ENCODE peak calls at places on chromosome 2, in six cellular contexts. One of them, this sample, is unnamed.

GRCh38 chr2:64799592-64800252 is 146.0 kb upstream of the SERTAD2 start:
- DNase-seq in neural crest cell: no peak
- DNase-seq in activated CD8-positive, alpha-beta T cell treated with anti-CD3 and anti-CD28 coated beads for 36 hours: no peak
- DNase-seq in heart left ventricle: no peak
- DNase-seq in A549: no peak
- DNase-seq in AG04449: no peak
- DNase-seq in this sample: no peak

GRCh38 chr2:196967126-196967525 is 40.6 kb upstream of the PGAP1 start:
- DNase-seq in neural crest cell: no peak
- DNase-seq in activated CD8-positive, alpha-beta T cell treated with anti-CD3 and anti-CD28 coated beads for 36 hours: no peak
- DNase-seq in heart left ventricle: peak
- DNase-seq in A549: no peak
- DNase-seq in AG04449: no peak
- DNase-seq in this sample: no peak

GRCh38 chr2:160909781-160910242 is 250.4 kb upstream of the TANK start:
- DNase-seq in neural crest cell: no peak
- DNase-seq in activated CD8-positive, alpha-beta T cell treated with anti-CD3 and anti-CD28 coated beads for 36 hours: no peak
- DNase-seq in heart left ventricle: no peak
- DNase-seq in A549: no peak
- DNase-seq in AG04449: no peak
- DNase-seq in this sample: no peak

GRCh38 chr2:4533806-4534205 is 830.4 kb downstream of the DCDC2C start:
- DNase-seq in neural crest cell: no peak
- DNase-seq in activated CD8-positive, alpha-beta T cell treated with anti-CD3 and anti-CD28 coated beads for 36 hours: no peak
- DNase-seq in heart left ventricle: no peak
- DNase-seq in A549: no peak
- DNase-seq in AG04449: no peak
- DNase-seq in this sample: no peak

GRCh38 chr2:219041252-219041651 is at the start of gene CFAP65:
- DNase-seq in neural crest cell: peak
- DNase-seq in activated CD8-positive, alpha-beta T cell treated with anti-CD3 and anti-CD28 coated beads for 36 hours: peak
- DNase-seq in heart left ventricle: no peak
- DNase-seq in A549: peak
- DNase-seq in AG04449: no peak
- DNase-seq in this sample: no peak

GRCh38 chr2:28956890-28957289 is 24.2 kb upstream of the TOGARAM2 start:
- DNase-seq in neural crest cell: peak
- DNase-seq in activated CD8-positive, alpha-beta T cell treated with anti-CD3 and anti-CD28 coated beads for 36 hours: peak
- DNase-seq in heart left ventricle: no peak
- DNase-seq in A549: peak
- DNase-seq in AG04449: no peak
- DNase-seq in this sample: no peak

GRCh38 chr2:224075588-224075987 is 36.5 kb upstream of the SERPINE2 start:
- DNase-seq in neural crest cell: no peak
- DNase-seq in activated CD8-positive, alpha-beta T cell treated with anti-CD3 and anti-CD28 coated beads for 36 hours: no peak
- DNase-seq in heart left ventricle: no peak
- DNase-seq in A549: no peak
- DNase-seq in AG04449: no peak
- DNase-seq in this sample: no peak

GRCh38 chr2:240146141-240146561 is 5.7 kb upstream of the OTOS start:
- DNase-seq in neural crest cell: no peak
- DNase-seq in activated CD8-positive, alpha-beta T cell treated with anti-CD3 and anti-CD28 coated beads for 36 hours: no peak
- DNase-seq in heart left ventricle: no peak
- DNase-seq in A549: no peak
- DNase-seq in AG04449: no peak
- DNase-seq in this sample: no peak

GRCh38 chr2:98065804-98066203 is 21.2 kb upstream of the VWA3B start:
- DNase-seq in neural crest cell: no peak
- DNase-seq in activated CD8-positive, alpha-beta T cell treated with anti-CD3 and anti-CD28 coated beads for 36 hours: no peak
- DNase-seq in heart left ventricle: no peak
- DNase-seq in A549: no peak
- DNase-seq in AG04449: no peak
- DNase-seq in this sample: no peak

GRCh38 chr2:130183500-130184373 is 1.7 kb downstream of the MZT2B start:
- DNase-seq in neural crest cell: peak
- DNase-seq in activated CD8-positive, alpha-beta T cell treated with anti-CD3 and anti-CD28 coated beads for 36 hours: no peak
- DNase-seq in heart left ventricle: peak
- DNase-seq in A549: no peak
- DNase-seq in AG04449: no peak
- DNase-seq in this sample: no peak

GRCh38 chr2:232658217-232658785 is 24.9 kb downstream of the EFHD1 start:
- DNase-seq in neural crest cell: no peak
- DNase-seq in activated CD8-positive, alpha-beta T cell treated with anti-CD3 and anti-CD28 coated beads for 36 hours: no peak
- DNase-seq in heart left ventricle: no peak
- DNase-seq in A549: peak
- DNase-seq in AG04449: no peak
- DNase-seq in this sample: no peak

GRCh38 chr2:85019121-85019520 is 48.2 kb downstream of the KCMF1 start:
- DNase-seq in neural crest cell: no peak
- DNase-seq in activated CD8-positive, alpha-beta T cell treated with anti-CD3 and anti-CD28 coated beads for 36 hours: no peak
- DNase-seq in heart left ventricle: no peak
- DNase-seq in A549: no peak
- DNase-seq in AG04449: no peak
- DNase-seq in this sample: no peak

GRCh38 chr2:85015653-85016360 is 44.8 kb downstream of the KCMF1 start:
- DNase-seq in neural crest cell: no peak
- DNase-seq in activated CD8-positive, alpha-beta T cell treated with anti-CD3 and anti-CD28 coated beads for 36 hours: no peak
- DNase-seq in heart left ventricle: no peak
- DNase-seq in A549: no peak
- DNase-seq in AG04449: no peak
- DNase-seq in this sample: no peak

GRCh38 chr2:85012855-85013254 is 41.9 kb downstream of the KCMF1 start:
- DNase-seq in neural crest cell: no peak
- DNase-seq in activated CD8-positive, alpha-beta T cell treated with anti-CD3 and anti-CD28 coated beads for 36 hours: no peak
- DNase-seq in heart left ventricle: no peak
- DNase-seq in A549: no peak
- DNase-seq in AG04449: no peak
- DNase-seq in this sample: no peak

GRCh38 chr2:85018049-85018447 is 47.1 kb downstream of the KCMF1 start:
- DNase-seq in neural crest cell: no peak
- DNase-seq in activated CD8-positive, alpha-beta T cell treated with anti-CD3 and anti-CD28 coated beads for 36 hours: no peak
- DNase-seq in heart left ventricle: no peak
- DNase-seq in A549: no peak
- DNase-seq in AG04449: no peak
- DNase-seq in this sample: no peak

GRCh38 chr2:85017436-85018048 is 46.6 kb downstream of the KCMF1 start:
- DNase-seq in neural crest cell: no peak
- DNase-seq in activated CD8-positive, alpha-beta T cell treated with anti-CD3 and anti-CD28 coated beads for 36 hours: no peak
- DNase-seq in heart left ventricle: no peak
- DNase-seq in A549: no peak
- DNase-seq in AG04449: no peak
- DNase-seq in this sample: no peak
- TF ChIP-seq CTCF in neural crest cell: peak
- TF ChIP-seq CTCF in activated CD8-positive, alpha-beta T cell treated with anti-CD3 and anti-CD28 coated beads for 36 hours: peak
- TF ChIP-seq CTCF in heart left ventricle: no peak
- TF ChIP-seq CTCF in A549: peak
- TF ChIP-seq CTCF in AG04449: no peak
- TF ChIP-seq CTCF in this sample: no peak

GRCh38 chr2:57760448-57760847 is 286.2 kb upstream of the VRK2 start:
- DNase-seq in neural crest cell: peak
- DNase-seq in activated CD8-positive, alpha-beta T cell treated with anti-CD3 and anti-CD28 coated beads for 36 hours: peak
- DNase-seq in heart left ventricle: no peak
- DNase-seq in A549: no peak
- DNase-seq in AG04449: no peak
- DNase-seq in this sample: peak

GRCh38 chr2:57759131-57759530 is 287.5 kb upstream of the VRK2 start:
- DNase-seq in neural crest cell: no peak
- DNase-seq in activated CD8-positive, alpha-beta T cell treated with anti-CD3 and anti-CD28 coated beads for 36 hours: no peak
- DNase-seq in heart left ventricle: no peak
- DNase-seq in A549: no peak
- DNase-seq in AG04449: no peak
- DNase-seq in this sample: no peak

GRCh38 chr2:57758686-57759085 is 287.9 kb upstream of the VRK2 start:
- DNase-seq in neural crest cell: no peak
- DNase-seq in activated CD8-positive, alpha-beta T cell treated with anti-CD3 and anti-CD28 coated beads for 36 hours: no peak
- DNase-seq in heart left ventricle: no peak
- DNase-seq in A549: no peak
- DNase-seq in AG04449: no peak
- DNase-seq in this sample: no peak

GRCh38 chr2:57759822-57760300 is 286.7 kb upstream of the VRK2 start:
- DNase-seq in neural crest cell: peak
- DNase-seq in activated CD8-positive, alpha-beta T cell treated with anti-CD3 and anti-CD28 coated beads for 36 hours: peak
- DNase-seq in heart left ventricle: peak
- DNase-seq in A549: peak
- DNase-seq in AG04449: peak
- DNase-seq in this sample: peak
- TF ChIP-seq CTCF in neural crest cell: peak
- TF ChIP-seq CTCF in activated CD8-positive, alpha-beta T cell treated with anti-CD3 and anti-CD28 coated beads for 36 hours: peak
- TF ChIP-seq CTCF in heart left ventricle: peak
- TF ChIP-seq CTCF in A549: peak
- TF ChIP-seq CTCF in AG04449: peak
- TF ChIP-seq CTCF in this sample: peak

GRCh38 chr2:54871457-54872103 is 148.1 kb downstream of the EML6 start:
- DNase-seq in neural crest cell: no peak
- DNase-seq in activated CD8-positive, alpha-beta T cell treated with anti-CD3 and anti-CD28 coated beads for 36 hours: no peak
- DNase-seq in heart left ventricle: no peak
- DNase-seq in A549: peak
- DNase-seq in AG04449: no peak
- DNase-seq in this sample: no peak
- TF ChIP-seq CTCF in neural crest cell: no peak
- TF ChIP-seq CTCF in activated CD8-positive, alpha-beta T cell treated with anti-CD3 and anti-CD28 coated beads for 36 hours: no peak
- TF ChIP-seq CTCF in heart left ventricle: no peak
- TF ChIP-seq CTCF in A549: no peak
- TF ChIP-seq CTCF in AG04449: no peak
- TF ChIP-seq CTCF in this sample: no peak

GRCh38 chr2:61906187-61906470 is 655 bp downstream of the COMMD1 start:
- DNase-seq in neural crest cell: no peak
- DNase-seq in activated CD8-positive, alpha-beta T cell treated with anti-CD3 and anti-CD28 coated beads for 36 hours: no peak
- DNase-seq in heart left ventricle: no peak
- DNase-seq in A549: no peak
- DNase-seq in AG04449: no peak
- DNase-seq in this sample: no peak

GRCh38 chr2:61911510-61911909 is 6.0 kb downstream of the COMMD1 start:
- DNase-seq in neural crest cell: no peak
- DNase-seq in activated CD8-positive, alpha-beta T cell treated with anti-CD3 and anti-CD28 coated beads for 36 hours: peak
- DNase-seq in heart left ventricle: no peak
- DNase-seq in A549: peak
- DNase-seq in AG04449: no peak
- DNase-seq in this sample: no peak

GRCh38 chr2:61905372-61906186 is at the start of gene COMMD1:
- DNase-seq in neural crest cell: peak
- DNase-seq in activated CD8-positive, alpha-beta T cell treated with anti-CD3 and anti-CD28 coated beads for 36 hours: peak
- DNase-seq in heart left ventricle: peak
- DNase-seq in A549: peak
- DNase-seq in AG04449: no peak
- DNase-seq in this sample: peak

GRCh38 chr2:61910603-61911002 is 5.1 kb downstream of the COMMD1 start:
- DNase-seq in neural crest cell: no peak
- DNase-seq in activated CD8-positive, alpha-beta T cell treated with anti-CD3 and anti-CD28 coated beads for 36 hours: no peak
- DNase-seq in heart left ventricle: no peak
- DNase-seq in A549: no peak
- DNase-seq in AG04449: no peak
- DNase-seq in this sample: no peak
- TF ChIP-seq CTCF in neural crest cell: peak
- TF ChIP-seq CTCF in activated CD8-positive, alpha-beta T cell treated with anti-CD3 and anti-CD28 coated beads for 36 hours: no peak
- TF ChIP-seq CTCF in heart left ventricle: no peak
- TF ChIP-seq CTCF in A549: peak
- TF ChIP-seq CTCF in AG04449: no peak
- TF ChIP-seq CTCF in this sample: no peak

GRCh38 chr2:131389657-131390056 is 25.7 kb upstream of the RAB6D start:
- DNase-seq in neural crest cell: no peak
- DNase-seq in activated CD8-positive, alpha-beta T cell treated with anti-CD3 and anti-CD28 coated beads for 36 hours: no peak
- DNase-seq in heart left ventricle: no peak
- DNase-seq in A549: no peak
- DNase-seq in AG04449: no peak
- DNase-seq in this sample: no peak

DNA sequence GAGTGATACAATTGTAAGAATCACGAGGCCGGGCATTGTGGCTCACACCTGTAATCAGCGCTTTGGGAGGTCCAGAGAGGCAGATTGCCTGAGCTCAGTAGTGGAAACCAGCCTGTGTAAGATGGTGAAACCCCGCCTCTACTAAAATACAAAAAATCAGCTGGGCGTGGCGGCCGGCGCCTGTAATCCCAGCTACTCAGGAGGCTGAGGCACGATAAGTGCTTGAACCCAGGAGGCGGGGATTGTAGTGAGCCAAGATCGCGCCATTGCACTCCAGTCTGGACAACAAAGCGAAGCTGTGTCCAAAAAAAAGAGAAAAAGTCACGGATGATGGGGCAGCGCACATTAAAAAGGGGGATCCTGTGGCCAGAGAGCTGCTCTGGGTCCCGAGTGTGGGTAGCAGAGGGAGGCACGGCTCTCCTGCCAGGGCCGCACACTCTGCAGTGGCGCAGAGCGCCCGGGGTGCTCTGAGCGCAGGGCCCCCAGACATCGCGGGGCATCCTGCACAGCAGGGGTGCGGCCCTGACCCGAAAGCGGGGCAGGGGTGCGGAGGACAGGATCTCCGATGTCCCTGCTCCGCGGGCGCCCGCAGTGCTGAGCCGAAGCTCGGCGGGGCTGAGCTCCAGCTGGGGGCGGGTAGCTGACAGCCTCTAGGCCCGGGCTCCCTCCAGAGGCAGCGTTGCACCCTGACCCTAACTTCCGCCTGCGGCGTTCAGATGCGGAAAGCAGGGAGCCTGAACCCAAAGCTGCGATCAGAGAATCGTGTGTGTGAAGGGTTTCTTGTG is 30.4 kb upstream of the RAB6D start:
- DNase-seq in neural crest cell: peak
- DNase-seq in activated CD8-positive, alpha-beta T cell treated with anti-CD3 and anti-CD28 coated beads for 36 hours: peak
- DNase-seq in heart left ventricle: no peak
- DNase-seq in A549: no peak
- DNase-seq in AG04449: no peak
- DNase-seq in this sample: peak
- TF ChIP-seq CTCF in neural crest cell: no peak
- TF ChIP-seq CTCF in activated CD8-positive, alpha-beta T cell treated with anti-CD3 and anti-CD28 coated beads for 36 hours: no peak
- TF ChIP-seq CTCF in heart left ventricle: no peak
- TF ChIP-seq CTCF in A549: no peak
- TF ChIP-seq CTCF in AG04449: no peak
- TF ChIP-seq CTCF in this sample: no peak

This sample was measured in GM20000.